ENCODE peak calls at places on chromosomes 16 and 17, in four cellular contexts. Y is neural progenitor cell, A is HCT116, E is PC-3. N is an unnamed sample. For H3K9me3, the result is how much of the 10 kb centered on the place peaks cover.

GRCh38 chr16:12225816-12226480 is 249.4 kb downstream of the SNX29 start:
- DNase-seq in Y (no peak), A (no peak), E (no peak), N (no peak)

GRCh38 chr16:84718-85452 is 6.9 kb downstream of the MPG start:
- DNase-seq in Y (no peak), A (no peak), E (peak), N (peak)

GRCh38 chr16:84503751-84504395 is 586 bp downstream of the MEAK7 start:
- DNase-seq in Y (peak), A (no peak), E (peak), N (no peak)

GRCh38 chr17:72359811-72360210 is 239.0 kb downstream of the SOX9 start:
- DNase-seq in Y (no peak), A (no peak), E (peak), N (no peak)

GRCh38 chr17:44203731-44204452 is 4.2 kb upstream of the ATXN7L3 start:
- DNase-seq in Y (peak), A (no peak), E (peak), N (peak)

GRCh38 chr16:59058261-59058660 is 324.1 kb upstream of the GOT2 start:
- DNase-seq in Y (no peak), A (no peak), E (no peak), N (no peak)

GRCh38 chr17:2094891-2095535 is 40.1 kb downstream of the HIC1 start:
- DNase-seq in Y (peak), A (no peak), E (peak), N (peak)

GRCh38 chr16:67663151-67663876 is 2.6 kb downstream of the PARD6A start:
- DNase-seq in Y (peak), A (peak), E (no peak), N (peak)

GRCh38 chr17:46815474-46816353 is 2.8 kb downstream of the WNT3 start:
- DNase-seq in Y (no peak), A (no peak), E (no peak), N (no peak)

GRCh38 chr16:61050547-61050946 is 985.7 kb downstream of the CDH8 start:
- DNase-seq in Y (no peak), A (no peak), E (no peak), N (no peak)

GRCh38 chr17:63919311-63919723 is 678 bp upstream of the GH1 start:
- DNase-seq in Y (peak), A (peak), E (peak), N (peak)

GRCh38 chr17:7932949-7933348 is 943 bp downstream of the CNTROB start:
- DNase-seq in Y (peak), A (no peak), E (peak), N (peak)

GRCh38 chr17:39679521-39680192 is 8.2 kb downstream of the PGAP3 start:
- DNase-seq in Y (no peak), A (no peak), E (no peak), N (peak)

GRCh38 chr17:38415250-38416194 is 12.7 kb upstream of the ARHGAP23 start:
- DNase-seq in Y (peak), A (peak), E (peak), N (peak)

GRCh38 chr17:32626371-32626770 is 139.6 kb downstream of the CDK5R1 start:
- DNase-seq in Y (no peak), A (no peak), E (no peak), N (no peak)

GRCh38 chr16:30893744-30894539 is at the start of gene BCL7C:
- DNase-seq in Y (peak), A (peak), E (peak), N (peak)

GRCh38 chr16:30894540-30895368 is 877 bp upstream of the BCL7C start:
- DNase-seq in Y (no peak), A (no peak), E (peak), N (no peak)

GRCh38 chr16:30896890-30897730 is 696 bp downstream of the CTF1 start:
- DNase-seq in Y (peak), A (peak), E (peak), N (peak)

GRCh38 chr16:30895592-30896202 is 717 bp upstream of the CTF1 start:
- DNase-seq in Y (no peak), A (peak), E (peak), N (no peak)

GRCh38 chr16:30896203-30896889 is at the start of gene CTF1:
- DNase-seq in Y (peak), A (peak), E (peak), N (no peak)
- TF ChIP-seq CTCF in Y (no peak), A (no peak), E (no peak), N (no peak)

GRCh38 chr16:31701734-31702133 is 171.9 kb upstream of the ZNF267 start:
- DNase-seq in Y (no peak), A (no peak), E (peak), N (no peak)

GRCh38 chr16:31702796-31703195 is 170.8 kb upstream of the ZNF267 start:
- DNase-seq in Y (no peak), A (no peak), E (no peak), N (no peak)

GRCh38 chr16:31704138-31704537 is 169.5 kb upstream of the ZNF267 start:
- DNase-seq in Y (no peak), A (no peak), E (no peak), N (no peak)

GRCh38 chr16:31705371-31705770 is 168.2 kb upstream of the ZNF267 start:
- DNase-seq in Y (no peak), A (no peak), E (no peak), N (no peak)

GRCh38 chr16:31703526-31704128 is 170.0 kb upstream of the ZNF267 start:
- DNase-seq in Y (no peak), A (no peak), E (no peak), N (no peak)
- TF ChIP-seq EZH2phosphoT487 in Y (no peak), A (no peak), E (no peak), N (no peak)

DNA sequence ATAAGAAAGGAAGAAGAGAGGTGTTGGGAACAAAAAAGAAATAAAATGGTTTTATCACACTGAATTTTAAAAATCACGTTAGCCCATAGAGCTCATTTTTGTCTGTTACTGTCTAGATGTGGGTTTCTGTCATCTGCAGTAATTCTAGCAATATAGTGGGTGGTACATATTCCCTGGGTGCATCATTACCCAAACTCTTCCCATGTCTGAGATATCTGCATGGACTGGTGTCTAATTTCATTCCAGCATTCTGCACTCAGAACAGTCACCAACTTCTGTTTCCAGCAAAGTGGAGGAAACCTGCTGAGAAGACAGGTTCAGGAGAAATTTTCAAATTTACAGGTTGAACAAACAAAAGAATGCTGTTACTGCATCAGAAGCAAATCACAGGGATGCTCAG is 263.8 kb downstream of the CDH11 start:
- DNase-seq in Y (no peak), A (no peak), E (no peak), N (no peak)
- H3K9me3 ChIP-seq in Y (under half), A (under half), E (under half), N (under half)

GRCh38 chr17:80826955-80827645 is 164.5 kb upstream of the CHMP6 start:
- DNase-seq in Y (peak), A (no peak), E (peak), N (no peak)
- TF ChIP-seq CTCF in Y (no peak), A (no peak), E (no peak), N (no peak)

GRCh38 chr16:57377080-57377841 is 5.0 kb downstream of the CX3CL1 start:
- DNase-seq in Y (no peak), A (no peak), E (peak), N (peak)
- TF ChIP-seq EZH2phosphoT487 in Y (no peak), A (no peak), E (no peak), N (no peak)

GRCh38 chr16:35747658-35748455 is 2288.4 kb downstream of the TP53TG3F start:
- DNase-seq in Y (no peak), A (no peak), E (no peak), N (no peak)

GRCh38 chr16:35746963-35747657 is 2287.7 kb downstream of the TP53TG3F start:
- DNase-seq in Y (no peak), A (no peak), E (no peak), N (no peak)

GRCh38 chr16:35749253-35750141 is 2290.1 kb downstream of the TP53TG3F start:
- DNase-seq in Y (no peak), A (no peak), E (no peak), N (no peak)

GRCh38 chr16:35750157-35750689 is 2290.8 kb downstream of the TP53TG3F start:
- DNase-seq in Y (no peak), A (no peak), E (no peak), N (no peak)

GRCh38 chr16:35748621-35749252 is 2289.3 kb downstream of the TP53TG3F start:
- DNase-seq in Y (no peak), A (no peak), E (no peak), N (no peak)
- H3K9me3 ChIP-seq in Y (under half), A (under half), E (under half), N (under half)

DNA sequence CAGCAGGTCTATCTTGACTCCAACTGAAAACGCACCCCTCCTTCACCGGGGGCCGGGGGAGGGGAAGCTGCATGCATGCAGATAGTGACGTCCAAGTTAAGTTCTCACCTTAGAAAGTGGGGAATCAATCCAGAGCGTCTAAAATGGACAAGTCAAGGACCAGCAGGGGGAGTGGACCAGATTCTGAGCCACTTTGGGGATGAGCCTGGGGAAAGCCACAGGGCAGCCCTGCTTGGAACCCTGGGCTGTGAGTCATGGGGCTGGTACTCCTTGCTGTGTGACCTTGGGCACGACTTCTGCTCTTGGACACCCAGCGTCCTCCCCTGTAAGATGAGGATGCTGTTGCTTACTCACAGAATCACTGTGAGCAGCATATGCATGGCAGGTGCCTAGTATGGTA is 9.1 kb downstream of the TNFRSF13B start:
- DNase-seq in Y (no peak), A (peak), E (peak), N (no peak)
- TF ChIP-seq CTCF in Y (no peak), A (peak), E (peak), N (peak)

GRCh38 chr16:54282202-54282922 is 4.2 kb downstream of the IRX3 start:
- DNase-seq in Y (peak), A (peak), E (peak), N (no peak)
- TF ChIP-seq EZH2phosphoT487 in Y (no peak), A (no peak), E (no peak), N (no peak)

GRCh38 chr16:56346131-56346890 is 79.0 kb downstream of the AMFR start:
- DNase-seq in Y (no peak), A (no peak), E (no peak), N (no peak)
- H3K9me3 ChIP-seq in Y (under half), A (under half), E (under half), N (under half)

N was measured in OCI-LY7.